ENCODE peak calls at places on chromosome X, in six cellular contexts. E, L, A, H, G and W are unnamed samples. For H3K36me3 and H3K9me3, the result is how much of the 10 kb centered on the place peaks cover.

GRCh38 chrX:29477878-29478277 is 737.5 kb upstream of the MAGEB2 start:
- DNase-seq in E (no peak), L (no peak), A (no peak), H (no peak), G (no peak), W (no peak)

GRCh38 chrX:13376857-13377441 is 57.1 kb upstream of the ATXN3L start:
- DNase-seq in E (peak), L (no peak), A (no peak), H (no peak), G (peak), W (no peak)

GRCh38 chrX:38694394-38694793 is 106.9 kb upstream of the MID1IP1 start:
- DNase-seq in E (no peak), L (no peak), A (no peak), H (no peak), G (peak), W (no peak)

GRCh38 chrX:129957241-129958099 is 25.0 kb upstream of the BCORL1 start:
- DNase-seq in E (peak), L (peak), A (peak), H (peak), G (peak), W (peak)

GRCh38 chrX:11151799-11152591 is 40.9 kb downstream of the HCCS start:
- DNase-seq in E (no peak), L (no peak), A (no peak), H (no peak), G (no peak), W (no peak)

GRCh38 chrX:111101580-111101979 is 5.6 kb downstream of the PAK3 start:
- DNase-seq in E (no peak), L (no peak), A (no peak), H (no peak), G (peak), W (no peak)

GRCh38 chrX:123648028-123648810 is 84.6 kb downstream of the THOC2 start:
- DNase-seq in E (peak), L (no peak), A (no peak), H (no peak), G (peak), W (peak)

GRCh38 chrX:20530319-20530979 is 263.7 kb upstream of the RPS6KA3 start:
- DNase-seq in E (peak), L (peak), A (no peak), H (peak), G (peak), W (peak)

GRCh38 chrX:129900054-129900453 is 5.9 kb upstream of the UTP14A start:
- DNase-seq in E (no peak), L (no peak), A (no peak), H (no peak), G (no peak), W (no peak)

GRCh38 chrX:29913647-29914046 is 301.7 kb upstream of the MAGEB2 start:
- DNase-seq in E (no peak), L (no peak), A (no peak), H (no peak), G (no peak), W (no peak)

GRCh38 chrX:9662148-9662547 is 103.5 kb downstream of the GPR143 start:
- DNase-seq in E (peak), L (no peak), A (no peak), H (no peak), G (peak), W (no peak)

GRCh38 chrX:13605611-13606010 is 36.2 kb downstream of the EGFL6 start:
- DNase-seq in E (no peak), L (no peak), A (no peak), H (no peak), G (no peak), W (no peak)

GRCh38 chrX:35285289-35285962 is 342.8 kb downstream of the FAM47B start:
- DNase-seq in E (no peak), L (no peak), A (no peak), H (no peak), G (no peak), W (no peak)

GRCh38 chrX:108299101-108299591 is 139.1 kb downstream of the COL4A6 start:
- DNase-seq in E (peak), L (no peak), A (no peak), H (no peak), G (peak), W (no peak)

GRCh38 chrX:135345328-135345645 is 36.0 kb downstream of the ETDC start:
- DNase-seq in E (peak), L (peak), A (no peak), H (peak), G (peak), W (peak)

GRCh38 chrX:34655496-34656258 is 1.4 kb downstream of the TMEM47 start:
- DNase-seq in E (peak), L (no peak), A (no peak), H (no peak), G (peak), W (no peak)

GRCh38 chrX:107226766-107227165 is 20.4 kb downstream of the DNAAF6 start:
- DNase-seq in E (no peak), L (no peak), A (no peak), H (no peak), G (no peak), W (no peak)

GRCh38 chrX:78199851-78200250 is 60.4 kb upstream of the TAF9B start:
- DNase-seq in E (peak), L (no peak), A (no peak), H (no peak), G (no peak), W (no peak)

GRCh38 chrX:150736478-150736877 is 43.3 kb downstream of the MTMR1 start:
- DNase-seq in E (no peak), L (no peak), A (no peak), H (no peak), G (no peak), W (no peak)

GRCh38 chrX:139936259-139936658 is 3.4 kb upstream of the ATP11C start:
- DNase-seq in E (no peak), L (no peak), A (no peak), H (no peak), G (no peak), W (no peak)

GRCh38 chrX:68632491-68632890 is 15.0 kb upstream of the STARD8 start:
- DNase-seq in E (no peak), L (no peak), A (no peak), H (no peak), G (no peak), W (no peak)
- H3K36me3 ChIP-seq in E (under half), L (under half), A (under half), H (under half), G (under half), W (under half)

GRCh38 chrX:40172169-40172979 is 74.6 kb upstream of the BCOR start:
- DNase-seq in E (peak), L (peak), A (peak), H (peak), G (peak), W (peak)

GRCh38 chrX:40172980-40173661 is 75.4 kb upstream of the BCOR start:
- DNase-seq in E (peak), L (no peak), A (no peak), H (no peak), G (no peak), W (no peak)

GRCh38 chrX:40169193-40170086 is 71.7 kb upstream of the BCOR start:
- DNase-seq in E (peak), L (peak), A (peak), H (peak), G (peak), W (peak)

GRCh38 chrX:40170830-40171512 is 73.2 kb upstream of the BCOR start:
- DNase-seq in E (peak), L (no peak), A (no peak), H (no peak), G (no peak), W (no peak)

DNA sequence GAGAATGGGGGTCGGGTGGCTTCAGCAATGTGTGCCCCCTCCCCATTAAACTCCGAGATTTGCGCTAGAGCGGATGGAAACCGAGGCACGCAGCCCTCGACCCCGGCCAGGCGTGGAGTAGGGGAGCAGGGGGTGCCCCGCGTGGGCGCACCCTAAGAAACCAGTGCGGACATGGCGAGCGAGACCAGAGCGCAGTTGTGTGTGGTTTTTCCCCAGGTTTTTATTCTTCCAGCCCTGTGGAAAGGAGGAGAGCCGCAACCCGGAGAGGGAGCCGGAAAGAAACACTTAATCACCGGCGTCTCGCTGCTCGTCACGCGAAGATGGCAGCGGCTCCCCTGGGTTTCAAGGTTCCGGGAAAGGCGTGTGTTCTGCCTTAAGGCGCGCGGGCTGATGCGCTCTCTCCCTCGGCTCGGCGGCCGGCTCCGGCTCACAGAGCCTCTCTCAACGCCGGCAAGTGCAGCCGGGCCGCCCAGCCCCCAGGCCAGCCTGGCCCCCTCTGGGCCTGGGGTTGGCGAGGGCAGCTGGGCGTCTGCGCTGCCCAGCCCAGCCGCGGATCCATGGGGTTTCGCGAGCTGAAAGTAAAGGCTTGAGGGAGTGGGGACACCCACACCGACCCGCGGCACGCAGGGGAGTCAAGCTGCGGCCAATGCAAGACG is 73.9 kb upstream of the BCOR start:
- DNase-seq in E (peak), L (peak), A (peak), H (no peak), G (peak), W (no peak)
- H3K9me3 ChIP-seq in E (under half), L (under half), A (under half), H (under half), G (under half), W (under half)

GRCh38 chrX:54933150-54933826 is 12.7 kb downstream of the TRO start:
- DNase-seq in E (no peak), L (no peak), A (no peak), H (no peak), G (no peak), W (no peak)

GRCh38 chrX:54926978-54927377 is 6.4 kb downstream of the TRO start:
- DNase-seq in E (no peak), L (no peak), A (no peak), H (no peak), G (no peak), W (no peak)

GRCh38 chrX:54928876-54929275 is 8.3 kb downstream of the TRO start:
- DNase-seq in E (no peak), L (no peak), A (no peak), H (no peak), G (no peak), W (no peak)

GRCh38 chrX:54931107-54931506 is 10.5 kb downstream of the TRO start:
- DNase-seq in E (no peak), L (no peak), A (no peak), H (no peak), G (no peak), W (no peak)

DNA sequence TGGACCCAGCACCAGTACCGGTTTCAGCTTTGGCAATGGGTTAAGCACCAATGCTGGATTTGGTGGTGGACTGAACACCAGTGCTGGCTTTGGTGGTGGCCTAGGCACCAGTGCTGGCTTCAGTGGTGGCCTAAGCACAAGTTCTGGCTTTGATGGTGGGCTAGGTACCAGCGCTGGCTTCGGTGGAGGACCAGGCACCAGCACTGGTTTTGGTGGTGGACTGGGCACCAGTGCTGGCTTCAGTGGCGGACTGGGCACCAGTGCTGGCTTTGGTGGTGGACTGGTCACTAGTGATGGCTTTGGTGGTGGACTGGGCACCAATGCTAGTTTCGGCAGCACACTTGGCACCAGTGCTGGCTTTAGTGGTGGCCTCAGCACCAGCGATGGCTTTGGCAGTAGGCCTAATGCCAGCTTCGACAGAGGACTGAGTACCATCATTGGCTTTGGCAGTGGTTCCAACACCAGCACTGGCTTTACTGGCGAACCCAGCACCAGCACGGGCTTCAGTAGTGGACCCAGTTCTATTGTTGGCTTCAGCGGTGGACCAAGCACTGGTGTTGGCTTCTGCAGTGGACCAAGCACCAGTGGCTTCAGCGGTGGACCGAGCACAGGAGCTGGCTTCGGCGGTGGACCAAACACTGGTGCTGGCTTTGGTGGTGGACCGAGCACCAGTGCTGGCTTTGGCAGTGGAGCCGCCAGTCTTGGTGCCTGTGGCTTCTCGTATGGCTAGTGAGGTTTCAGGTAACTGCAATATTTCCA is 9.8 kb downstream of the TRO start:
- DNase-seq in E (no peak), L (no peak), A (peak), H (no peak), G (no peak), W (no peak)
- H3K36me3 ChIP-seq in E (under half), L (under half), A (under half), H (under half), G (under half), W (under half)

DNA sequence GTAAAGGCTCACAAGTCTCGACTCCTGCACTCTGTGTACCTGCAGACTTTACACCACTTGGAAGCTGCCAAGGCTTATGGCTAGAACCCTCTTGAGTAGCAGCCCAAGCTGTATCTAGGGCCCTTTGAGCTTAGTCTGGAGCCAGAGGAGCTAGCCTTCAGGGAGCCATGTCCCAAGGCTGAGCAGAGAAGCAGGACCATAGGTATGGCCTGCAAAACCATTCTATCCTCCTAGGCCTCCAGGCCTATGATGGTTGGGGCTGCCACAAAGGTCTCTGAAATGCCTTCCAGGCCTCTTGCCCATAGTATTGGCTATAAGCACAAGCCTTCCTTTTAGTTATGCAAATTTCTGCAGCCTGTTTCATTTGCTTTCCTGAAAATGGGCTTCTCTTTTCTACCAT is 380.7 kb upstream of the CPXCR1 start:
- DNase-seq in E (no peak), L (no peak), A (no peak), H (no peak), G (no peak), W (no peak)
- H3K9me3 ChIP-seq in E (under half), L (under half), A (under half), H (under half), G (under half), W (under half)

GRCh38 chrX:154027003-154027402 is 7.3 kb upstream of the IRAK1 start:
- DNase-seq in E (no peak), L (no peak), A (no peak), H (no peak), G (no peak), W (no peak)
- H3K36me3 ChIP-seq in E (half or more), L (under half), A (under half), H (under half), G (under half), W (under half)